ENCODE peak calls at places on chromosome 19, in ten cellular contexts. M is mesothelial cell of epicardium; X is fibroblast of mammary gland; W is neural crest cell; P is BJ; N is CD4-positive, alpha-beta T cell; C is astrocyte; H is adrenal gland; Q is osteoblast; L is fibroblast of pulmonary artery. T is an unnamed sample.

GRCh38 chr19:47430041-47430802 is 10.9 kb upstream of the MEIS3 start:
- DNase-seq in P (no peak), C (peak; percentile 32), M (no peak), W (no peak), N (no peak), H (peak; percentile 46), X (peak; percentile 45), Q (peak; percentile 95), L (peak; percentile 51), T (no peak)

GRCh38 chr19:47176627-47177090 is 46.0 kb downstream of the SAE1 start:
- DNase-seq in Q (peak; percentile 92), N (peak; percentile 33), H (peak; percentile 28), X (peak; percentile 89), L (peak; percentile 96), C (peak; percentile 96), P (peak; percentile 93), W (no peak), M (no peak), T (peak; percentile 75)

GRCh38 chr19:30923096-30923495 is 426.1 kb downstream of the TSHZ3 start:
- DNase-seq in P (no peak), C (no peak), W (no peak), X (no peak), N (no peak), H (no peak), M (no peak), L (no peak), Q (no peak), T (no peak)

GRCh38 chr19:46812898-46813569 is 24.6 kb upstream of the SLC1A5 start:
- DNase-seq in Q (peak; percentile 75), M (no peak), P (no peak), W (no peak), L (no peak), N (no peak), H (no peak), C (no peak), X (no peak), T (no peak)

GRCh38 chr19:4909897-4910593 is 744 bp downstream of the UHRF1 start:
- DNase-seq in W (peak; percentile 89), N (peak; percentile 92), P (no peak), C (peak; percentile 70), L (peak; percentile 80), Q (peak; percentile 100), M (peak; percentile 88), X (peak; percentile 77), H (peak; percentile 90), T (peak; percentile 65)

GRCh38 chr19:48760514-48761221 is 5.3 kb downstream of the FGF21 start:
- DNase-seq in W (no peak), H (no peak), L (no peak), M (no peak), Q (peak; percentile 55), P (no peak), N (no peak), X (no peak), C (no peak), T (no peak)

GRCh38 chr19:12974301-12975220 is 5.2 kb downstream of the DAND5 start:
- DNase-seq in H (no peak), X (no peak), Q (peak; percentile 85), C (no peak), L (no peak), W (no peak), P (no peak), N (no peak), M (no peak), T (no peak)

GRCh38 chr19:1006711-1007398 is 6.6 kb downstream of the GRIN3B start:
- DNase-seq in N (no peak), H (no peak), C (no peak), Q (peak; percentile 92), L (no peak), M (no peak), X (no peak), P (no peak), W (no peak), T (no peak)

GRCh38 chr19:40663712-40664692 is 26.4 kb downstream of the NUMBL start:
- DNase-seq in Q (peak; percentile 88), H (peak; percentile 45), M (no peak), N (no peak), X (peak; percentile 61), W (no peak), L (no peak), C (peak; percentile 44), P (no peak), T (no peak)

GRCh38 chr19:584240-585001 is 5.3 kb upstream of the HCN2 start:
- DNase-seq in P (no peak), Q (peak; percentile 98), H (peak; percentile 81), C (no peak), M (peak; percentile 63), W (peak; percentile 80), N (peak; percentile 67), X (peak; percentile 32), L (peak; percentile 47), T (no peak)

GRCh38 chr19:1045247-1045603 is 5.3 kb downstream of the ABCA7 start:
- DNase-seq in P (no peak), C (no peak), X (peak; percentile 40), M (no peak), N (no peak), H (no peak), W (no peak), L (no peak), Q (peak; percentile 94), T (no peak)

GRCh38 chr19:43858174-43858573 is 31.1 kb downstream of the ZNF283 start:
- DNase-seq in L (no peak), N (no peak), Q (no peak), M (no peak), H (no peak), C (no peak), X (no peak), W (no peak), P (no peak), T (no peak)

GRCh38 chr19:49812997-49813861 is at the start of gene FUZ:
- DNase-seq in P (peak; percentile 94), M (peak; percentile 86), Q (peak; percentile 98), X (peak; percentile 99), L (peak; percentile 100), H (peak; percentile 99), C (peak; percentile 98), N (peak; percentile 90), W (peak; percentile 86), T (peak; percentile 96)

DNA sequence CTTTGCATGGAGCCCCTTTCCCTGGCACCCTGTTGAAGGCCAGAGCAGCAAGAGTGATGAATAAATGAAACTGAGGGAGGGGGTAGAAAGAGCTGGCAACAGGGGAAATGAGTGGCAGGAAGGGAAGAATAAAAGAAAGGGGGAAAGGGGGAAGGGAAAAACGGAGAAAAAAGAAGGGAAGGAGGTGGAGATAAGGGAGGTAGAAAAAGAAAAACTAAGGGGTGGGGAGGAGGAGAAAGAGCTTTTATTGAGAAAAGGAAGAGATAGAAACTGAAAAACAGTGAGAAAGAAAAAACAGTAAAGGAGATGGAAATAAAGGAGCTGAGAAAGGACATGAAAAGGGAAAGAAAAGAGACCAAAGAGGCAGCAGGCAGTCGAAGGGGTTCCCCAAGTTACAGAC is 42.1 kb downstream of the DEDD2 start:
- DNase-seq in L (no peak), C (no peak), X (no peak), W (no peak), H (no peak), N (no peak), M (no peak), P (no peak), Q (no peak), T (no peak)
- TF ChIP-seq CTCF in L (no peak), C (no peak), X (no peak), W (no peak), H (no peak), N (no peak), M (no peak), P (no peak), Q (no peak), T (no peak)

DNA sequence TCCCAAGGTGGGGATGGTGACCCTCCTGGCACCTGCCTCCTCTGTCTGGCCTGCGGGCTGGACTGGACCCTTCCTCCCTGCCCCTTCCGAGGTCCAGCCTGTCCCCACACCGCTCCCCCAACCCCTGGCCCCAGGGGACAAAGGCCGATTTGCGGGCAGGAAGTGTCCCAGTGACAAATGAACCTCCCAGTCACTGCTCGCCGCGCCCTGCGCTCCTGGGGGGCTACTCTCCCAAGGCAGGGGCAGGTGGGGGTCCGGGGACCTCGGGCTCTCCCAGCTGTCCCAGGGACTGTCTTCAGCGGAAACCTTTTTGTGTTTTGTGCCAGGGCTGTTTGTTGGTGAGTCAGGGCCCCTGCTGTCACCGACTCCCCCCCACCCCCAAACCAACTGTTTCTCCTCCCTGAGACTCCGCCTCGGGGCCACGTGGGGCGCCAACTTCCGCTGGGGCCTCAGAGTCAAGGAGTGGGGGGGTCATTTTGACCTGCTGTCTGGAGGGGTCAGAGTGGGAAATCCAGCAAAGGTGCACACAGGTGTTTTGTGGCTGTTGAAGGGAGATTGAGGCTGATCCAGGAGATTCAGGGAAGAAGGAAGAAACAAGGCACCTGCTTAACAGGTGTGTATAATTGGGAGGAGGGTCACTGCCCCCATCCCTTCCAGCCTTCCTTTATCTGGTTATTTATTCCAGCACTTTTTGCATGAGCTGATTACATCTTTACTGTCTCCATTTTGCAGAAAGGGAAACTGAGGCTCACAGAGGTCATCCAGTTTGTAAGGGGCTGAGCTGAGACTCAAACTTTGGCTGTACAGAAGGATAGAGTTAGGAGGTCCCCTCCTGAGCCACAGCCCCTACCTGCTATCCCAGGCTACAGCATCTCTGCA is 831 bp downstream of the PGPEP1 start:
- DNase-seq in C (peak; percentile 22), N (peak; percentile 69), L (peak; percentile 34), X (peak; percentile 35), P (no peak), H (peak; percentile 84), W (no peak), Q (peak; percentile 93), M (no peak), T (no peak)
- TF ChIP-seq CTCF in C (no peak), N (no peak), L (no peak), X (no peak), P (peak; percentile 23), H (no peak), W (no peak), Q (no peak), M (no peak), T (no peak)

DNA sequence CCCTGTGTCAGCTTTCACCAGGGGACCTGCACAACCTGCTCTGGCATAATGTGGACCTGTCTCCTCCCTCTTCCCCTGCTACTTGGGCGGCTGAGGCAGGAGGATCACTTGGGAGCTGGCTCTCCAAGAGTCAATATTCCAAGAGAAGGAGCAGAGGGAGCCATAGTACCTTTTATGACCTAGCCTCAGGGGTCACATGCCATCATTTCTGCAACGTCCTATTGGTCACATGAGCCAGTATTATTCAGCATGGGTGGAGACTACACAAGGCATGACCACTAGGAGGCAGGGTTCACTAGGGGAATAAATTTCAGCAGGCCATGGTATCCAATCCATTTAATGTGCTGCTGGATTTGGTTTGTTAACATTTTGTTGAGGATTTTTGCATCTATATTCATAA is 12.0 kb upstream of the SHFL start:
- DNase-seq in P (no peak), N (peak; percentile 51), L (peak; percentile 46), M (no peak), C (no peak), H (no peak), Q (peak; percentile 78), W (no peak), X (peak; percentile 59), T (no peak)
- TF ChIP-seq CTCF in P (peak; percentile 17), N (peak; percentile 44), L (peak; percentile 26), M (peak; percentile 43), C (peak; percentile 29), H (peak; percentile 34), Q (peak; percentile 43), W (peak; percentile 55), X (peak; percentile 50), T (peak; percentile 14)

DNA sequence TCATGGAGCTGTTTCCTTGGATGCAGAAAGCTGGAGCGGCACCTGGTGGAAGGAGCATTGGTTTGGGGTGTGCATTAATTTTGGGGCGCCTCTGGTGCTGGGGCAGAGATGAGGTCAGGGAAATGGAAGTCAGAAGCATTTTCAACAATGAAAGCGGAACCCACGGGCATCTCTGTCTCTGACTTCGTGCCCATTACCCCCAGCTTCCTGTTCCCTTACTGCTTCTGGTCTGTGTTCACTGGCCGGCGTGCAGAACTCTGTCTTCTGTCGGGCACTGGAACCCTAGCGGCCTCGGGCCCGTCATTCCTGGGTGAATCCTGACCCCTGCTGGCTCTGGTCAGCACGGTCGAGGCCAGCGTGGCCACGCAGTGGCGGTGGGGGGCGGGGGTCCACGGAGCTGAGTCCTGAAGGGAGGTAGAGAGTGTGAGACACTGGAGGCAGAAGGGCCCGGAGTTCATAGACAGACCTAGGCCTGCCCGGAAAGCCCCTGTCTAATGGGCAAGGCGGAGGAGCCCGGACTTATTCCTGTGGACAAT is 7.9 kb upstream of the LINGO3 start:
- DNase-seq in M (no peak), L (peak; percentile 72), C (no peak), N (no peak), Q (peak; percentile 98), P (no peak), H (peak; percentile 74), X (peak; percentile 61), W (peak; percentile 75), T (no peak)
- TF ChIP-seq CTCF in M (peak; percentile 18), L (peak; percentile 64), C (peak; percentile 32), N (peak; percentile 4), Q (peak; percentile 57), P (peak; percentile 81), H (peak; percentile 59), X (peak; percentile 55), W (peak; percentile 64), T (peak; percentile 57)